ENCODE peak calls at places on chromosomes 5 and 9, in nine cellular contexts. A is GM23338; H is CD8-positive, alpha-beta T cell; T is right atrium auricular region; G is ascending aorta; E is IMR-90; L is body of pancreas; X is astrocyte; S is HepG2. D is an unnamed sample. For H3K4me1, the result is how much of the 10 kb centered on the place peaks cover.

GRCh38 chr5:32058101-32058500 is 116.0 kb downstream of the GOLPH3 start:
- DNase-seq in A (no peak), H (no peak), T (no peak), G (no peak), E (no peak), L (no peak), X (no peak), S (no peak), D (no peak)

GRCh38 chr5:67375606-67376005 is 179.0 kb upstream of the CD180 start:
- DNase-seq in A (no peak), H (no peak), T (no peak), G (no peak), E (no peak), L (no peak), X (no peak), S (no peak), D (no peak)

GRCh38 chr9:101636247-101636646 is 41.5 kb upstream of the PPP3R2 start:
- DNase-seq in A (no peak), H (no peak), T (no peak), G (no peak), E (no peak), L (no peak), X (no peak), S (no peak), D (no peak)

GRCh38 chr9:96875460-96876142 is 21.3 kb upstream of the ZNF782 start:
- DNase-seq in A (peak), H (no peak), T (no peak), G (no peak), E (peak), L (peak), X (peak), S (peak), D (no peak)

GRCh38 chr5:107790671-107791070 is 119.9 kb upstream of the EFNA5 start:
- DNase-seq in A (no peak), H (no peak), T (no peak), G (no peak), E (no peak), L (no peak), X (no peak), S (no peak), D (no peak)

GRCh38 chr9:121780641-121781040 is 129.2 kb downstream of the DAB2IP start:
- DNase-seq in A (no peak), H (no peak), T (no peak), G (no peak), E (no peak), L (no peak), X (no peak), S (no peak), D (peak)

GRCh38 chr5:156393980-156394379 is 67.0 kb downstream of the SGCD start:
- DNase-seq in A (no peak), H (no peak), T (no peak), G (no peak), E (no peak), L (no peak), X (no peak), S (no peak), D (no peak)

GRCh38 chr9:136554870-136555269 is 9.0 kb upstream of the NOTCH1 start:
- DNase-seq in A (no peak), H (no peak), T (no peak), G (no peak), E (no peak), L (no peak), X (no peak), S (no peak), D (no peak)

GRCh38 chr5:89855417-89855816 is 554.1 kb downstream of the CETN3 start:
- DNase-seq in A (no peak), H (no peak), T (no peak), G (no peak), E (no peak), L (no peak), X (no peak), S (no peak), D (no peak)

GRCh38 chr5:72658767-72659540 is 151.7 kb upstream of the ZNF366 start:
- DNase-seq in A (no peak), H (no peak), T (no peak), G (no peak), E (peak), L (no peak), X (no peak), S (no peak), D (no peak)

GRCh38 chr9:16092142-16092541 is 539.3 kb downstream of the CCDC171 start:
- DNase-seq in A (no peak), H (no peak), T (no peak), G (no peak), E (no peak), L (no peak), X (no peak), S (no peak), D (no peak)

GRCh38 chr5:73722224-73722623 is 96.2 kb downstream of the ARHGEF28 start:
- DNase-seq in A (no peak), H (no peak), T (no peak), G (no peak), E (peak), L (no peak), X (no peak), S (no peak), D (no peak)

GRCh38 chr5:142602720-142603245 is 83.1 kb downstream of the FGF1 start:
- DNase-seq in A (no peak), H (no peak), T (no peak), G (no peak), E (peak), L (no peak), X (no peak), S (no peak), D (no peak)

GRCh38 chr5:159453209-159453608 is 122.9 kb upstream of the IL12B start:
- DNase-seq in A (no peak), H (no peak), T (no peak), G (no peak), E (no peak), L (no peak), X (no peak), S (no peak), D (no peak)

GRCh38 chr5:140295414-140295813 is 7.5 kb downstream of the PFDN1 start:
- DNase-seq in A (no peak), H (no peak), T (peak), G (no peak), E (peak), L (peak), X (peak), S (peak), D (peak)

GRCh38 chr5:148416921-148417320 is 33.2 kb downstream of the FBXO38 start:
- DNase-seq in A (no peak), H (no peak), T (no peak), G (no peak), E (no peak), L (no peak), X (peak), S (no peak), D (no peak)

GRCh38 chr5:66633754-66634153 is 37.6 kb downstream of the MAST4 start:
- DNase-seq in A (peak), H (no peak), T (no peak), G (no peak), E (no peak), L (no peak), X (no peak), S (peak), D (no peak)

GRCh38 chr9:85900504-85901201 is 40.3 kb upstream of the NAA35 start:
- DNase-seq in A (peak), H (peak), T (no peak), G (no peak), E (peak), L (no peak), X (peak), S (no peak), D (no peak)

GRCh38 chr9:107141967-107142366 is 141.1 kb upstream of the RAD23B start:
- DNase-seq in A (peak), H (no peak), T (no peak), G (no peak), E (peak), L (no peak), X (no peak), S (no peak), D (no peak)

GRCh38 chr5:58497956-58498942 is 7.0 kb downstream of the GAPT start:
- DNase-seq in A (peak), H (no peak), T (no peak), G (no peak), E (peak), L (peak), X (peak), S (peak), D (peak)

DNA sequence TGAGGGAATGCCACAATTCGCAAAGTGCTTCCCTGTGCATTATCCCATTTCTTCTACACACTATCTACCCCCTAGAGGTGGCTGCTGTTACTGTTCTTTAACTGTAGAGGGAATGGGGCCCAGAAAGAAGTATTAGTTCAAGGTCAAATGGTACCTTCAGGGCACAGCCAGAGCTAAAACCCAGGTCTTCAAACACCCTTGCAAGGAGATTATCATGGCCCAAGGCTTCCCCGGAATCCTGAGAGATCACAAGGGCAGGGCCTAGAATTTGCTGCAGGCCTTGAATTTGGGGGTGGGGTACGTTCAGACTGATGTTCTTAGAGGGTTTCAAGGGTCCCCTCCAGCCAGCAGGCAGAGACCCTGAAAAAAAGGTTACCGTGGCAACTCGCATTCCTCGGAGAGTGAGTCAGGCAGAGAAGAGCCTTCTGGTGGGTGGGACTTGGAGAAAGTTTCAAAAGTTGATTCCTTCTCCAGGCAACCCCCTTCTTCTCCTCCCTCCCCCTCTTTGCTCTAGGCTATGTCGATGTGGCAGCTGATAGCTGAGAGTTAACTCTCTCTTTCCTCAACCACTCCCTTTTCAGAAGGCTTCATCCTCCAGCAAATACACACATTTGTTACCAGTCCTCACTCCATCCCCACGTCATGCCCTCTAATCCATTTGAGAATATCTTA is 1.9 kb downstream of the SPARC start:
- DNase-seq in A (peak), H (no peak), T (peak), G (no peak), E (peak), L (no peak), X (peak), S (no peak), D (peak)
- H3K4me1 ChIP-seq in A (under half), H (under half), T (half or more), G (under half), E (under half), L (under half), X (half or more), S (under half), D (under half)

GRCh38 chr9:113636693-113637092 is 173.2 kb downstream of the RGS3 start:
- DNase-seq in A (no peak), H (no peak), T (no peak), G (no peak), E (no peak), L (peak), X (no peak), S (no peak), D (peak)

GRCh38 chr9:113633782-113634596 is 170.5 kb downstream of the RGS3 start:
- DNase-seq in A (no peak), H (no peak), T (no peak), G (no peak), E (peak), L (peak), X (no peak), S (peak), D (peak)

GRCh38 chr9:113634597-113635515 is 171.3 kb downstream of the RGS3 start:
- DNase-seq in A (peak), H (no peak), T (no peak), G (no peak), E (peak), L (peak), X (no peak), S (peak), D (peak)

GRCh38 chr9:113635586-113635985 is 172.1 kb downstream of the RGS3 start:
- DNase-seq in A (no peak), H (no peak), T (no peak), G (no peak), E (no peak), L (no peak), X (no peak), S (no peak), D (no peak)

GRCh38 chr9:113636165-113636564 is 172.6 kb downstream of the RGS3 start:
- DNase-seq in A (no peak), H (no peak), T (no peak), G (no peak), E (peak), L (peak), X (no peak), S (peak), D (peak)
- TF ChIP-seq CTCF in A (no peak), H (no peak), T (no peak), G (no peak), E (no peak), L (no peak), X (no peak), S (no peak), D (no peak)

GRCh38 chr9:130930804-130931349 is 8.2 kb downstream of the FIBCD1 start:
- DNase-seq in A (no peak), H (no peak), T (no peak), G (no peak), E (no peak), L (no peak), X (no peak), S (no peak), D (no peak)

GRCh38 chr9:130933114-130934046 is 5.7 kb downstream of the FIBCD1 start:
- DNase-seq in A (peak), H (no peak), T (no peak), G (no peak), E (peak), L (no peak), X (peak), S (no peak), D (no peak)

GRCh38 chr9:130932220-130933069 is 6.6 kb downstream of the FIBCD1 start:
- DNase-seq in A (no peak), H (no peak), T (no peak), G (no peak), E (peak), L (no peak), X (no peak), S (no peak), D (no peak)

GRCh38 chr9:130930132-130930803 is 8.8 kb downstream of the FIBCD1 start:
- DNase-seq in A (no peak), H (no peak), T (no peak), G (no peak), E (no peak), L (no peak), X (no peak), S (no peak), D (no peak)

GRCh38 chr9:130931508-130932150 is 7.4 kb downstream of the FIBCD1 start:
- DNase-seq in A (no peak), H (no peak), T (no peak), G (no peak), E (no peak), L (no peak), X (no peak), S (no peak), D (no peak)
- H3K4me1 ChIP-seq in A (under half), H (under half), T (half or more), G (under half), E (under half), L (under half), X (half or more), S (under half), D (under half)

DNA sequence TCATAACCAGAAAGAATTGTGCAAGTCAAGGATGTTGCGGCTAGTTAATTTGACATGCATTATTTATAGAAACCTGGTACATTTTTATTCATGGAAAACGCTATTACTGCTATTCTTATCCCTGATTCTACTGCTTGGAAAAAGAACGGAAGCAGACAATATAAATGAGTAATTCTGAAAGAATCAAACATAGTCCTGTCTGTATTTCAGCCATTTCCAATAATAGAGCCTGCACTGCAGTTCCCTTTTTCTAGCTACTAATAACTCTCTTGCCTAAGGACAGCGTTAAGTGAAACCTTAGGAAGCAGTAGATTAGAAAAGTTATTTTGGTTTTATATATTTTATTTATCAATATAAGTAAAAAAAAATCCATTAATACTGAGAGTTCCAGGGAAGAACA is 414.9 kb downstream of the CYLC2 start:
- DNase-seq in A (no peak), H (no peak), T (no peak), G (no peak), E (no peak), L (no peak), X (no peak), S (no peak), D (no peak)
- TF ChIP-seq CTCF in A (no peak), H (no peak), T (no peak), G (no peak), E (no peak), L (no peak), X (no peak), S (no peak), D (no peak)

GRCh38 chr5:10400411-10400810 is 41.3 kb upstream of the ROPN1L start:
- DNase-seq in A (no peak), H (no peak), T (no peak), G (no peak), E (no peak), L (no peak), X (no peak), S (no peak), D (no peak)
- H3K4me1 ChIP-seq in A (under half), H (under half), T (under half), G (under half), E (under half), L (under half), X (under half), S (under half), D (under half)

DNA sequence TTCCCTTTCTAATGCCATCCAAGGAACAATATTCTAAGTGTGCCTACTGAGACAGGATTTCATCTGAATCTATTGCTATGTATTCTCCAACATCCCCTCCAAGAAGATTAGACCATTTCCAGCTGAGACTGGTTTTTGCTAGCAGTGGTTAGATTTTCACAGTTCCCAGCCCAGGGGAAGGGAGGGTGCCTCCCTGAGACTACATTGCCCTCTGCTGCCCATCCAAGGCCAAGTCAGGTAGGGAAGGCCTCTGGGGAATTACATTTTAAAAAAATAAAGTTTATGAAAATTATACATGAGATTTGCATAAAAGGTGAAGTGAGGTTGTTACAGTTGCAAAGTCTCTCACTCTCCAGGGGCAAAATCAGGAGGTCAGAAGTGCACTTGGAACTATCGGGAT is 28.0 kb upstream of the SYK start:
- DNase-seq in A (peak), H (no peak), T (no peak), G (no peak), E (no peak), L (no peak), X (no peak), S (no peak), D (no peak)
- TF ChIP-seq CTCF in A (peak), H (no peak), T (no peak), G (no peak), E (peak), L (peak), X (peak), S (peak), D (no peak)

GRCh38 chr5:119355636-119356383 is at the start of gene TNFAIP8:
- DNase-seq in A (peak), H (no peak), T (no peak), G (no peak), E (peak), L (peak), X (peak), S (peak), D (peak)

GRCh38 chr5:119353686-119354366 is 2.0 kb upstream of the TNFAIP8 start:
- DNase-seq in A (no peak), H (no peak), T (no peak), G (no peak), E (no peak), L (no peak), X (no peak), S (no peak), D (no peak)

GRCh38 chr5:119356384-119357188 is 767 bp downstream of the TNFAIP8 start:
- DNase-seq in A (no peak), H (no peak), T (no peak), G (no peak), E (no peak), L (no peak), X (no peak), S (no peak), D (no peak)

GRCh38 chr5:119354522-119355243 is 1.1 kb upstream of the TNFAIP8 start:
- DNase-seq in A (no peak), H (no peak), T (no peak), G (no peak), E (no peak), L (no peak), X (no peak), S (no peak), D (no peak)

GRCh38 chr5:119355244-119355635 is 579 bp upstream of the TNFAIP8 start:
- DNase-seq in A (peak), H (no peak), T (no peak), G (no peak), E (no peak), L (no peak), X (no peak), S (peak), D (no peak)
- H3K4me1 ChIP-seq in A (half or more), H (half or more), T (under half), G (under half), E (under half), L (under half), X (under half), S (under half), D (under half)

D was measured in tibial artery.